ENCODE peak calls at places on chromosomes 5 and 9, in five cellular contexts. One of them, this sample, is unnamed.

GRCh38 chr5:141692919-141693848 is 11.2 kb upstream of the ARAP3 start:
- DNase-seq in activated naive CD8-positive, alpha-beta T cell treated with anti-CD3 and anti-CD28 coated beads, Interleukin-2, amount 10 ng/mL, durations not matched to agents 7 days and 5 days: peak
- DNase-seq in amygdala: peak
- DNase-seq in dermis blood vessel endothelial cell: peak
- DNase-seq in GM19239: no peak
- DNase-seq in this sample: no peak

GRCh38 chr5:67287795-67288194 is 91.2 kb upstream of the CD180 start:
- DNase-seq in activated naive CD8-positive, alpha-beta T cell treated with anti-CD3 and anti-CD28 coated beads, Interleukin-2, amount 10 ng/mL, durations not matched to agents 7 days and 5 days: no peak
- DNase-seq in amygdala: no peak
- DNase-seq in dermis blood vessel endothelial cell: peak
- DNase-seq in GM19239: no peak
- DNase-seq in this sample: no peak

GRCh38 chr9:89179920-89180667 is 1.5 kb upstream of the SHC3 start:
- DNase-seq in activated naive CD8-positive, alpha-beta T cell treated with anti-CD3 and anti-CD28 coated beads, Interleukin-2, amount 10 ng/mL, durations not matched to agents 7 days and 5 days: peak
- DNase-seq in amygdala: peak
- DNase-seq in dermis blood vessel endothelial cell: peak
- DNase-seq in GM19239: no peak
- DNase-seq in this sample: peak

GRCh38 chr9:70580593-70581195 is 166.2 kb upstream of the KLF9 start:
- DNase-seq in activated naive CD8-positive, alpha-beta T cell treated with anti-CD3 and anti-CD28 coated beads, Interleukin-2, amount 10 ng/mL, durations not matched to agents 7 days and 5 days: no peak
- DNase-seq in amygdala: no peak
- DNase-seq in dermis blood vessel endothelial cell: no peak
- DNase-seq in GM19239: no peak
- DNase-seq in this sample: peak

GRCh38 chr9:136029556-136029955 is 65.5 kb downstream of the NACC2 start:
- DNase-seq in activated naive CD8-positive, alpha-beta T cell treated with anti-CD3 and anti-CD28 coated beads, Interleukin-2, amount 10 ng/mL, durations not matched to agents 7 days and 5 days: no peak
- DNase-seq in amygdala: no peak
- DNase-seq in dermis blood vessel endothelial cell: no peak
- DNase-seq in GM19239: no peak
- DNase-seq in this sample: no peak

GRCh38 chr5:125203039-125203438 is 456.6 kb upstream of the ZNF608 start:
- DNase-seq in activated naive CD8-positive, alpha-beta T cell treated with anti-CD3 and anti-CD28 coated beads, Interleukin-2, amount 10 ng/mL, durations not matched to agents 7 days and 5 days: no peak
- DNase-seq in amygdala: no peak
- DNase-seq in dermis blood vessel endothelial cell: no peak
- DNase-seq in GM19239: no peak
- DNase-seq in this sample: no peak

GRCh38 chr5:150140830-150141229 is 14.8 kb downstream of the PDGFRB start:
- DNase-seq in activated naive CD8-positive, alpha-beta T cell treated with anti-CD3 and anti-CD28 coated beads, Interleukin-2, amount 10 ng/mL, durations not matched to agents 7 days and 5 days: no peak
- DNase-seq in amygdala: no peak
- DNase-seq in dermis blood vessel endothelial cell: no peak
- DNase-seq in GM19239: no peak
- DNase-seq in this sample: no peak

GRCh38 chr9:125961037-125961436 is 213.9 kb downstream of the PBX3 start:
- DNase-seq in activated naive CD8-positive, alpha-beta T cell treated with anti-CD3 and anti-CD28 coated beads, Interleukin-2, amount 10 ng/mL, durations not matched to agents 7 days and 5 days: no peak
- DNase-seq in amygdala: peak
- DNase-seq in dermis blood vessel endothelial cell: no peak
- DNase-seq in GM19239: no peak
- DNase-seq in this sample: no peak

GRCh38 chr9:91905958-91906585 is 44.0 kb downstream of the ROR2 start:
- DNase-seq in activated naive CD8-positive, alpha-beta T cell treated with anti-CD3 and anti-CD28 coated beads, Interleukin-2, amount 10 ng/mL, durations not matched to agents 7 days and 5 days: peak
- DNase-seq in amygdala: no peak
- DNase-seq in dermis blood vessel endothelial cell: no peak
- DNase-seq in GM19239: peak
- DNase-seq in this sample: no peak

GRCh38 chr5:7420506-7421280 is 24.8 kb downstream of the ADCY2 start:
- DNase-seq in activated naive CD8-positive, alpha-beta T cell treated with anti-CD3 and anti-CD28 coated beads, Interleukin-2, amount 10 ng/mL, durations not matched to agents 7 days and 5 days: no peak
- DNase-seq in amygdala: no peak
- DNase-seq in dermis blood vessel endothelial cell: no peak
- DNase-seq in GM19239: no peak
- DNase-seq in this sample: no peak

GRCh38 chr9:93820667-93821306 is 134.4 kb downstream of the BARX1 start:
- DNase-seq in activated naive CD8-positive, alpha-beta T cell treated with anti-CD3 and anti-CD28 coated beads, Interleukin-2, amount 10 ng/mL, durations not matched to agents 7 days and 5 days: no peak
- DNase-seq in amygdala: no peak
- DNase-seq in dermis blood vessel endothelial cell: peak
- DNase-seq in GM19239: no peak
- DNase-seq in this sample: peak

This sample was measured in WERI-Rb-1.